ENCODE peak calls at places on chromosome 12, in ten cellular contexts. One of them, this sample, is unnamed.

GRCh38 chr12:43551971-43552559 is at the start of gene ADAMTS20:
- DNase-seq in GM23248: peak
- DNase-seq in cerebellum: no peak
- DNase-seq in AML-193: no peak
- DNase-seq in GM12865: no peak
- DNase-seq in NCI-H1930: peak
- DNase-seq in stimulated activated CD4-positive, alpha-beta T cell treated with anti-CD3 and anti-CD28 coated beads, Interleukin-4, amount 100 ng/mL, for 1 hour: no peak
- DNase-seq in NCI-H82: peak
- DNase-seq in germinal center: peak
- DNase-seq in naive thymus-derived CD4-positive, alpha-beta T cell: no peak
- DNase-seq in this sample: no peak

GRCh38 chr12:59649203-59649602 is 53.4 kb downstream of the SLC16A7 start:
- DNase-seq in AML-193: no peak
- DNase-seq in NCI-H82: peak
- DNase-seq in germinal center: no peak
- DNase-seq in NCI-H1930: no peak
- DNase-seq in GM12865: no peak
- DNase-seq in naive thymus-derived CD4-positive, alpha-beta T cell: no peak
- DNase-seq in cerebellum: no peak
- DNase-seq in stimulated activated CD4-positive, alpha-beta T cell treated with anti-CD3 and anti-CD28 coated beads, Interleukin-4, amount 100 ng/mL, for 1 hour: no peak
- DNase-seq in GM23248: peak
- DNase-seq in this sample: no peak

GRCh38 chr12:109910969-109911348 is 10.9 kb downstream of the TCHP start:
- DNase-seq in NCI-H1930: no peak
- DNase-seq in GM12865: peak
- DNase-seq in stimulated activated CD4-positive, alpha-beta T cell treated with anti-CD3 and anti-CD28 coated beads, Interleukin-4, amount 100 ng/mL, for 1 hour: peak
- DNase-seq in GM23248: peak
- DNase-seq in NCI-H82: peak
- DNase-seq in germinal center: no peak
- DNase-seq in naive thymus-derived CD4-positive, alpha-beta T cell: no peak
- DNase-seq in cerebellum: no peak
- DNase-seq in AML-193: no peak
- DNase-seq in this sample: no peak

GRCh38 chr12:68667286-68667685 is 19.5 kb upstream of the NUP107 start:
- DNase-seq in GM12865: no peak
- DNase-seq in naive thymus-derived CD4-positive, alpha-beta T cell: no peak
- DNase-seq in NCI-H82: no peak
- DNase-seq in germinal center: no peak
- DNase-seq in AML-193: no peak
- DNase-seq in NCI-H1930: no peak
- DNase-seq in GM23248: no peak
- DNase-seq in cerebellum: no peak
- DNase-seq in stimulated activated CD4-positive, alpha-beta T cell treated with anti-CD3 and anti-CD28 coated beads, Interleukin-4, amount 100 ng/mL, for 1 hour: no peak
- DNase-seq in this sample: no peak

GRCh38 chr12:2180737-2181082 is 127.9 kb downstream of the CACNA1C start:
- DNase-seq in stimulated activated CD4-positive, alpha-beta T cell treated with anti-CD3 and anti-CD28 coated beads, Interleukin-4, amount 100 ng/mL, for 1 hour: no peak
- DNase-seq in GM23248: no peak
- DNase-seq in cerebellum: no peak
- DNase-seq in AML-193: no peak
- DNase-seq in NCI-H1930: no peak
- DNase-seq in NCI-H82: no peak
- DNase-seq in naive thymus-derived CD4-positive, alpha-beta T cell: no peak
- DNase-seq in germinal center: no peak
- DNase-seq in GM12865: no peak
- DNase-seq in this sample: no peak

GRCh38 chr12:112916270-112916669 is 9.5 kb downstream of the OAS1 start:
- DNase-seq in AML-193: no peak
- DNase-seq in cerebellum: no peak
- DNase-seq in germinal center: no peak
- DNase-seq in NCI-H1930: no peak
- DNase-seq in naive thymus-derived CD4-positive, alpha-beta T cell: no peak
- DNase-seq in stimulated activated CD4-positive, alpha-beta T cell treated with anti-CD3 and anti-CD28 coated beads, Interleukin-4, amount 100 ng/mL, for 1 hour: no peak
- DNase-seq in NCI-H82: no peak
- DNase-seq in GM12865: no peak
- DNase-seq in GM23248: no peak
- DNase-seq in this sample: no peak

GRCh38 chr12:84201976-84202375 is 710.6 kb downstream of the SLC6A15 start:
- DNase-seq in germinal center: no peak
- DNase-seq in NCI-H1930: no peak
- DNase-seq in GM12865: no peak
- DNase-seq in AML-193: no peak
- DNase-seq in cerebellum: no peak
- DNase-seq in GM23248: no peak
- DNase-seq in naive thymus-derived CD4-positive, alpha-beta T cell: no peak
- DNase-seq in stimulated activated CD4-positive, alpha-beta T cell treated with anti-CD3 and anti-CD28 coated beads, Interleukin-4, amount 100 ng/mL, for 1 hour: no peak
- DNase-seq in NCI-H82: no peak
- DNase-seq in this sample: no peak

GRCh38 chr12:26848156-26848825 is 15.3 kb upstream of the ITPR2 start:
- DNase-seq in NCI-H82: no peak
- DNase-seq in germinal center: no peak
- DNase-seq in GM23248: peak
- DNase-seq in stimulated activated CD4-positive, alpha-beta T cell treated with anti-CD3 and anti-CD28 coated beads, Interleukin-4, amount 100 ng/mL, for 1 hour: no peak
- DNase-seq in naive thymus-derived CD4-positive, alpha-beta T cell: no peak
- DNase-seq in cerebellum: no peak
- DNase-seq in NCI-H1930: no peak
- DNase-seq in AML-193: no peak
- DNase-seq in GM12865: no peak
- DNase-seq in this sample: no peak

GRCh38 chr12:58148405-58148804 is 207.0 kb downstream of the ATP23 start:
- DNase-seq in GM23248: peak
- DNase-seq in NCI-H1930: no peak
- DNase-seq in GM12865: no peak
- DNase-seq in cerebellum: peak
- DNase-seq in AML-193: no peak
- DNase-seq in naive thymus-derived CD4-positive, alpha-beta T cell: no peak
- DNase-seq in germinal center: no peak
- DNase-seq in stimulated activated CD4-positive, alpha-beta T cell treated with anti-CD3 and anti-CD28 coated beads, Interleukin-4, amount 100 ng/mL, for 1 hour: no peak
- DNase-seq in NCI-H82: peak
- DNase-seq in this sample: no peak

GRCh38 chr12:57603323-57603722 is 1.3 kb upstream of the DTX3 start:
- DNase-seq in NCI-H1930: no peak
- DNase-seq in cerebellum: no peak
- DNase-seq in GM12865: no peak
- DNase-seq in naive thymus-derived CD4-positive, alpha-beta T cell: no peak
- DNase-seq in stimulated activated CD4-positive, alpha-beta T cell treated with anti-CD3 and anti-CD28 coated beads, Interleukin-4, amount 100 ng/mL, for 1 hour: no peak
- DNase-seq in NCI-H82: no peak
- DNase-seq in AML-193: no peak
- DNase-seq in germinal center: no peak
- DNase-seq in GM23248: no peak
- DNase-seq in this sample: no peak

GRCh38 chr12:69240625-69240984 is 1.2 kb downstream of the CPSF6 start:
- DNase-seq in germinal center: no peak
- DNase-seq in stimulated activated CD4-positive, alpha-beta T cell treated with anti-CD3 and anti-CD28 coated beads, Interleukin-4, amount 100 ng/mL, for 1 hour: peak
- DNase-seq in AML-193: no peak
- DNase-seq in GM12865: peak
- DNase-seq in GM23248: peak
- DNase-seq in NCI-H1930: no peak
- DNase-seq in NCI-H82: peak
- DNase-seq in cerebellum: no peak
- DNase-seq in naive thymus-derived CD4-positive, alpha-beta T cell: peak
- DNase-seq in this sample: peak

GRCh38 chr12:41274643-41275042 is 86.5 kb downstream of the PDZRN4 start:
- DNase-seq in naive thymus-derived CD4-positive, alpha-beta T cell: no peak
- DNase-seq in NCI-H1930: no peak
- DNase-seq in GM12865: no peak
- DNase-seq in germinal center: no peak
- DNase-seq in cerebellum: no peak
- DNase-seq in GM23248: no peak
- DNase-seq in NCI-H82: no peak
- DNase-seq in AML-193: no peak
- DNase-seq in stimulated activated CD4-positive, alpha-beta T cell treated with anti-CD3 and anti-CD28 coated beads, Interleukin-4, amount 100 ng/mL, for 1 hour: no peak
- DNase-seq in this sample: no peak

GRCh38 chr12:124426594-124427550 is 132.0 kb downstream of the RFLNA start:
- DNase-seq in germinal center: no peak
- DNase-seq in AML-193: no peak
- DNase-seq in NCI-H82: peak
- DNase-seq in stimulated activated CD4-positive, alpha-beta T cell treated with anti-CD3 and anti-CD28 coated beads, Interleukin-4, amount 100 ng/mL, for 1 hour: no peak
- DNase-seq in GM23248: no peak
- DNase-seq in naive thymus-derived CD4-positive, alpha-beta T cell: no peak
- DNase-seq in NCI-H1930: no peak
- DNase-seq in GM12865: no peak
- DNase-seq in cerebellum: no peak
- DNase-seq in this sample: no peak

GRCh38 chr12:122356192-122356635 is 66.3 kb downstream of the CLIP1 start:
- DNase-seq in NCI-H82: peak
- DNase-seq in naive thymus-derived CD4-positive, alpha-beta T cell: peak
- DNase-seq in GM12865: peak
- DNase-seq in GM23248: peak
- DNase-seq in germinal center: peak
- DNase-seq in NCI-H1930: no peak
- DNase-seq in cerebellum: peak
- DNase-seq in stimulated activated CD4-positive, alpha-beta T cell treated with anti-CD3 and anti-CD28 coated beads, Interleukin-4, amount 100 ng/mL, for 1 hour: peak
- DNase-seq in AML-193: peak
- DNase-seq in this sample: peak

This sample was measured in GM10248.